ENCODE peak calls at places on chromosomes 5 and 9, in four cellular contexts. O is BE2C, A is left ventricle myocardium inferior, L is left lung. M is an unnamed sample.

GRCh38 chr5:95630394-95630917 is 10.6 kb downstream of the GPR150 start:
- DNase-seq in O (no peak), A (no peak), L (no peak), M (no peak)

GRCh38 chr9:25964239-25964638 is 286.0 kb upstream of the TUSC1 start:
- DNase-seq in O (peak; percentile 82), A (no peak), L (no peak), M (peak; percentile 35)

GRCh38 chr9:136944519-136945332 is at the start of the genes C8G and FBXW5:
- DNase-seq in O (peak; percentile 98), A (peak; percentile 95), L (peak; percentile 100), M (peak; percentile 76)

GRCh38 chr5:66410056-66410455 is 186.1 kb upstream of the MAST4 start:
- DNase-seq in O (peak; percentile 78), A (no peak), L (no peak), M (no peak)

GRCh38 chr9:19720374-19720773 is 68.5 kb downstream of the SLC24A2 start:
- DNase-seq in O (no peak), A (no peak), L (no peak), M (no peak)

GRCh38 chr5:105554613-105555169 is 1992.1 kb upstream of the NUDT12 start:
- DNase-seq in O (no peak), A (no peak), L (no peak), M (no peak)

GRCh38 chr9:87599901-87600610 is 102.4 kb downstream of the DAPK1 start:
- DNase-seq in O (no peak), A (no peak), L (no peak), M (no peak)

GRCh38 chr9:134372621-134373267 is 46.5 kb downstream of the RXRA start:
- DNase-seq in O (no peak), A (peak; percentile 65), L (peak; percentile 98), M (no peak)

GRCh38 chr9:126720661-126721530 is 83.9 kb upstream of the ZBTB43 start:
- DNase-seq in O (no peak), A (no peak), L (no peak), M (no peak)

GRCh38 chr5:154648706-154649105 is 106.5 kb upstream of the LARP1 start:
- DNase-seq in O (no peak), A (no peak), L (no peak), M (no peak)

DNA sequence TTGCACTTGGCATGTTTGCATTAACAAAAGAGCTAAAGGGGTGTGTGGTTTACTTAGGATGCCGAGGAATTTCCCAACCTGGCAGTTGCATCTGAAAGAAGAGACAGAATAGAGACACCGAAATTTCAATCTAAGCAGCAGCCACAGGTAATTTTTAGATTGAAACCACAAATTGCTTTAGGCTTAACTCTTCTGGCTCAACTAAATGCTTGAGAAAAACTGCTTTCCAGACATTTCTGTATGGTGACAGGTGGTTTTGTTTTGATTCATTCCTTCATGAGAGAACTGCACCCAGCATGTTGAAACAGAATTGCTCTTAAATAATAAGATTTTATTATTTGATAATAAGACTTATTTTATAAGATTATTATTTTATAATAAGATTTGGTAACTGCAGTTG is 21.5 kb downstream of the SECISBP2 start:
- DNase-seq in O (no peak), A (no peak), L (no peak), M (no peak)
- H3K36me3 ChIP-seq in O (peaks cover 89% of the 10 kb centered on the region), A (peaks cover 100% of the 10 kb centered on the region), L (no peaks in the 10 kb centered on the region), M (peaks cover 97% of the 10 kb centered on the region)

GRCh38 chr9:121123816-121124536 is 49.2 kb downstream of the CNTRL start:
- DNase-seq in O (no peak), A (no peak), L (no peak), M (no peak)

GRCh38 chr9:121118266-121118665 is 43.5 kb downstream of the CNTRL start:
- DNase-seq in O (no peak), A (no peak), L (no peak), M (no peak)

GRCh38 chr9:121120386-121120785 is 45.6 kb downstream of the CNTRL start:
- DNase-seq in O (no peak), A (no peak), L (no peak), M (no peak)

GRCh38 chr9:121122450-121123032 is 47.8 kb downstream of the CNTRL start:
- DNase-seq in O (no peak), A (no peak), L (no peak), M (no peak)

DNA sequence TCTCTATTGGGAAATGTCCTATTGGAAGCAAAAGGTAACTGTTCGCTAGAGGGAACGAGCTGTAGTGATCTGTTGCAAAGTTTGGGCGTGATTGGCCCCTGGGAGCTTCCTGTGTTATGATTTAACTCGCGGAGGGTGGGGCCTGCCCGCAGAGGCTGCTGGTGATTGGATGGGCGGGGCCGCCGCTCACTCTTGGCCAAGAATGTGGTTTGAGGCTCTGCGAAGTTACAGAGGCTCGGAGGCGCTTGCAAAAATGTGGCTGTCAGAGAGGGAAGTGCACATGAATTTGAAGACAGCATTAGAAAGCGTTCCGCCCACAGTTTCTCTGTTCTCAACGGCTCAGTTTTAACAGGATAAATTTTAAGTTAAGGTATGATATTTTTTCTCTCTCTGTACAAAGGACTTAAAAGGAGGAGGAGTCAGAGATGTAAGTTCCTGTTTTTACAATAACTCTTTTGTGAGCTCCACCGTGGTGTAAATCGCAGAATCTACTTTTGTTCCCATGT is 46.9 kb downstream of the CNTRL start:
- DNase-seq in O (peak; percentile 98), A (peak; percentile 99), L (peak; percentile 98), M (peak; percentile 97)
- TF ChIP-seq CTCF in O (no peak), A (peak; percentile 67), L (peak; percentile 47), M (peak; percentile 42)

GRCh38 chr9:34742710-34743109 is 32.8 kb upstream of the CCL21 start:
- DNase-seq in O (no peak), A (no peak), L (no peak), M (no peak)
- H3K36me3 ChIP-seq in O (no peaks in the 10 kb centered on the region), A (no peaks in the 10 kb centered on the region), L (no peaks in the 10 kb centered on the region), M (no peaks in the 10 kb centered on the region)

GRCh38 chr5:90424245-90424644 is 14.7 kb upstream of the CETN3 start:
- DNase-seq in O (no peak), A (no peak), L (no peak), M (no peak)

GRCh38 chr5:90418214-90418613 is 8.7 kb upstream of the CETN3 start:
- DNase-seq in O (no peak), A (no peak), L (no peak), M (no peak)

DNA sequence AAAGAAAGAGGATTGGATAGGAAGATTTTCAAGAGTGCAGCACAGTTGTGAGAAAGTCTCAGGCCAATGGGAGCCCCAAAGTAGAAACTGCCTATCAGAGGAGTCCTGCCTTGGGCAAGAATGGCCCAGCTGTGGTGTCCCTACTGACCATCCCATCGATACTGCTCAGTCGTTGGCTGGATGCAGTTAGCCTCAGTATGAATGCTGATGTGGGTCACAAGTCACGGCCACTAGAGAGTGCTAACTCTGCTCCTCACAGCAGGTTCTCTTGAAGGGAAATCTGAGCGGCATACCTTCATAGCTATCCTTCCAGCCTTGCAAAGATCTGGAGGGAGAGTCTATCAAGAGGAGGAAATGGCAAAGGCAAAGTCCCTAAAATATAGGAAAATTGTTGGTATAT is 11.6 kb upstream of the CETN3 start:
- DNase-seq in O (peak; percentile 14), A (no peak), L (no peak), M (no peak)
- TF ChIP-seq CTCF in O (peak; percentile 54), A (peak; percentile 21), L (no peak), M (no peak)

GRCh38 chr9:130890869-130891698 is 5.5 kb downstream of the QRFP start:
- DNase-seq in O (peak; percentile 12), A (no peak), L (peak; percentile 48), M (no peak)
- H3K36me3 ChIP-seq in O (peaks cover 37% of the 10 kb centered on the region), A (peaks cover 50% of the 10 kb centered on the region), L (no peaks in the 10 kb centered on the region), M (peaks cover 7% of the 10 kb centered on the region)

GRCh38 chr9:72364679-72365524 is at the start of gene ZFAND5:
- DNase-seq in O (peak; percentile 99), A (peak; percentile 99), L (peak; percentile 99), M (peak; percentile 99)
- TF ChIP-seq CTCF in O (no peak), A (no peak), L (no peak), M (peak; percentile 64)

DNA sequence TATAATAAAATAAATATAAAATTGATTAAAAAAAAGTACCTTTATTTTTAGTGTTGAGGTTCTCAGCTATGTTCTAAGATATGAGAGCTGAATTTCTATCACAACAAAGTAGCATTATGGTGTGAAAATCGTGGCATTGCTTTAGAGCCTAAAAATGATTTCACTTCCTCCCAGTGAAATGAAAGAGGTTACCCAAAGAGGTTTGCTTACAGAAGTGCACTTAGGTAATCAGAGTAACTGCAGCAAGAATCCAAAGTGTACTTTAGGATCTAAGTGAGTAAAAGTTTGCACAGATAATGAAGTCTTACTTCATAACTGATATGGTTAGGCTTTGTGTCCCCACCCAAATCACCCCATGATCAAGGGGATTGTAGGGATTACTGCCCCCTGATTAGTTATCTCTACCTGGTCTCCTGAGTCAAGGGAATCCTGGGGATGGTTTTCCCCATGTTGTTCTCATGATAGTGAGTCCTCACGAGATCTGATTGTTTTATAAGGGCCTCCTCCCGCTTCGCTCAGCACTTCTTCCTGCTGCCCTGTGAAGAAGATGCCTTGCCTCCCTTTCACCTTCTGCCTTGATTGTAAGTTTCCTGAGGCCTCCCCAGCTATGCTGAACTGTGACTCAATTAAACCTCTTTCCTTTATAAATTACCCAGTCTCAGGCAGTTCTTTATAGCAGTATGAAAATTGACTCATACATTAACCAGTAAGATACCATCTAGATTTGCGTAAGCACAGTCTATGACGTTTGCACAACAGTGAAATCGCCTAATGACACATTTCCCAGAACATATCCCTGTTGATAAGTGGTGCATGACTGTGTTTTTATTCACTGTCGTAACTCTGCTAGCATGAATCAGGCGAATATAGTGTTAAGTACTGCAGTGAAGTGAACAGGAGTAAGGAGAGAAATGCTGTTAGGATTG is 40.3 kb upstream of the LRRC70 start:
- DNase-seq in O (no peak), A (no peak), L (no peak), M (no peak)
- H3K36me3 ChIP-seq in O (peaks cover 13% of the 10 kb centered on the region), A (peaks cover 31% of the 10 kb centered on the region), L (no peaks in the 10 kb centered on the region), M (no peaks in the 10 kb centered on the region)

DNA sequence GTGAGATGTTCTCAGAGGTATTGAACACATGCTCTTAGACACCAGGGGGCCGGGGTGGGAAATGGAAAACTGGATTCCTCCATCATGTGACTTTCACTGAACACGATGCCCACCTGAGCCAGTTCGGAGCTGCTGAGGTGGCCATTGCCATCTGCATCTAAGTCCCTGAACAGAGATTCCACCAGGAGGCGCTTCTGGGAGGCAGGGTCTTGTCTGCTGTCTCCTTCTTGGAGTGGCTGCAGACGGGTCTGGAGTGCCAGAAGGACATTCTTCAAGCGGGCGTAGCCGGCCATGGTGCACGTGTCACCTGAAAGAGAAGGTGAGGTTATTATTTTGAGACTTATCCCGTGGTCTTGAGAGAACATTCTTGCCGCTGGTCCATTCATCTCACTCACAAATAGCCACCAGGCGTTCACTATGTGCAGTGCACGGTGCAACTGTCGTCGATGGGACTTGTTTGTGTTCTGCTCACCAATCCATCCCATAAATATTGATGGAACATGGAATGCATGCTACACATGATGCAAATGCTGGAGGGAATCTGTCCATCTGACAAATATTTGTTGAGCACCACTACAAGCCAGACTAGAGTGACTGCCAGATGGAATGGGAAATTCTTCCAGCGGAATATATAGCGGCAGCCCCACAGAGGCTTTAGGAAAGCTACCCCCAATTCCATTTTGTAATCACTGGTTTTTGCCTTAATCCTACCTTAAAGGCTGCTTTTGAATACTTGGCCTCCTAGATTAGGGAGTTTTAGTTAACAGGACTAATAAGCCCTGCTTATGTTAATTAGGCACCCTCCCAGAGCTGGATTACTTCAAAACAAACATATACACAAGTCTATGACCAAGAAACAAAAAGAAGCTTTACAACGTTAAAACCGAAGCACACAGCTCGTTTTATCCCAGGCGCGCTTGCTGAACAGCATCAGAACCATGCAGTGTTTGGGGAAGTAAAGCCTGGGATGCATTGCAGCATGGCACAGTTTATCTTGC is 264.8 kb downstream of the HSPA4 start:
- DNase-seq in O (peak; percentile 29), A (no peak), L (no peak), M (no peak)
- TF ChIP-seq CTCF in O (peak; percentile 43), A (no peak), L (no peak), M (no peak)

DNA sequence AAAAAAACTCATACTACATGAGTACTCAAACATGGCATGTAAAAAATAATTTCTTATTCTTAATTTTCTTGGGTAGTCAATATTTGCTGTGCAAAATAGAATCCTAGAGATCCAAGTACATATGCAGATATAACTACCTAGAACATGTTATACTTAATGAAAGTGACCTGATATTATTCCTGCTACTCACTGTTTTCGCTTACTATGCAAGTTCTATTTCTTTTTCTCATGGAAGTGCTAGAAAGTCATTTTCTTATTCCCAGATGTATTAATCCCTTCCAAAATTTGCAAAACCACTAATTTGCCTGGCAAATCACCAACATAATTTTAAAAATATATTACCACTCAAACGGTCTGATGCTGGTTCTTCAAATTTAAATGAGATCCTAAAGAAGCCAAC is 19.2 kb upstream of the PLAC8L1 start:
- DNase-seq in O (no peak), A (no peak), L (no peak), M (no peak)
- H3K36me3 ChIP-seq in O (peaks cover 99% of the 10 kb centered on the region), A (peaks cover 93% of the 10 kb centered on the region), L (no peaks in the 10 kb centered on the region), M (peaks cover 88% of the 10 kb centered on the region)